ENCODE peak calls at places on chromosomes 6 and 20, in four cellular contexts. T is IMR-90, D is lung microvascular endothelial cell, Y is adipocyte. E is an unnamed sample.
A peak's percentile ranks its signal among the peaks of the same experiment; 100 is the strongest.

GRCh38 chr20:2822073-2822472 is 5.9 kb downstream of the TMEM239 start:
- DNase-seq in Y (no peak), T (peak; percentile 30), D (no peak), E (peak; percentile 30)

GRCh38 chr6:137764464-137764863 is 102.6 kb upstream of the TNFAIP3 start:
- DNase-seq in T (peak; percentile 83), D (peak; percentile 28), Y (peak; percentile 61), E (peak; percentile 77)

GRCh38 chr6:108948252-108948651 is 100.0 kb downstream of the ARMC2 start:
- DNase-seq in D (peak; percentile 10), T (no peak), Y (peak; percentile 36), E (peak; percentile 10)

GRCh38 chr20:41352666-41353065 is 12.0 kb downstream of the LPIN3 start:
- DNase-seq in Y (no peak), D (no peak), T (no peak), E (no peak)

GRCh38 chr6:13992417-13993055 is 67.8 kb downstream of the RNF182 start:
- DNase-seq in D (peak; percentile 28), Y (peak; percentile 41), T (peak; percentile 86), E (peak; percentile 87)

GRCh38 chr6:75368151-75368779 is 83.7 kb upstream of the TMEM30A start:
- DNase-seq in D (peak; percentile 40), Y (no peak), T (peak; percentile 22), E (no peak)

GRCh38 chr6:11172501-11173337 is 59.7 kb downstream of the NEDD9 start:
- DNase-seq in Y (peak; percentile 65), D (peak; percentile 62), T (peak; percentile 27), E (peak; percentile 50)

GRCh38 chr6:17877196-17877889 is 110.1 kb downstream of the KIF13A start:
- DNase-seq in D (no peak), Y (peak; percentile 82), T (peak; percentile 81), E (no peak)

GRCh38 chr6:36386495-36387439 is 702 bp downstream of the ETV7 start:
- DNase-seq in T (peak; percentile 67), D (peak; percentile 74), Y (peak; percentile 71), E (peak; percentile 72)

GRCh38 chr20:46408281-46408731 is 1.9 kb upstream of the ELMO2 start:
- DNase-seq in T (no peak), D (no peak), Y (no peak), E (no peak)

GRCh38 chr6:133432021-133432989 is 191.1 kb downstream of the EYA4 start:
- DNase-seq in D (no peak), Y (no peak), T (no peak), E (no peak)

GRCh38 chr6:17865243-17865642 is 122.2 kb downstream of the KIF13A start:
- DNase-seq in D (peak; percentile 35), Y (peak; percentile 29), T (peak; percentile 39), E (peak; percentile 45)

GRCh38 chr6:156396068-156396771 is 381.0 kb upstream of the ARID1B start:
- DNase-seq in T (no peak), D (no peak), Y (no peak), E (no peak)

GRCh38 chr6:8888468-8888867 is 453.1 kb upstream of the SLC35B3 start:
- DNase-seq in D (no peak), Y (peak; percentile 53), T (no peak), E (peak; percentile 31)

GRCh38 chr6:85795966-85796365 is 153.3 kb upstream of the SYNCRIP start:
- DNase-seq in D (no peak), Y (no peak), T (no peak), E (no peak)

GRCh38 chr6:128573036-128573435 is 52.6 kb upstream of the PTPRK start:
- DNase-seq in D (no peak), T (no peak), Y (no peak), E (no peak)

GRCh38 chr6:2396856-2397640 is 151.6 kb upstream of the GMDS start:
- DNase-seq in T (peak; percentile 85), D (no peak), Y (peak; percentile 73), E (peak; percentile 70)

GRCh38 chr20:53444386-53444785 is 149.3 kb downstream of the ZNF217 start:
- DNase-seq in T (no peak), Y (no peak), D (no peak), E (no peak)

GRCh38 chr6:85252552-85252951 is 197.3 kb upstream of the NT5E start:
- DNase-seq in Y (no peak), T (no peak), D (no peak), E (no peak)

GRCh38 chr6:112253842-112254816 is at the start of gene LAMA4:
- DNase-seq in D (peak; percentile 84), Y (peak; percentile 72), T (peak; percentile 69), E (peak; percentile 83)

GRCh38 chr6:45148711-45149341 is 179.3 kb upstream of the RUNX2 start:
- DNase-seq in Y (peak; percentile 73), T (peak; percentile 55), D (no peak), E (peak; percentile 75)

GRCh38 chr6:36387440-36388303 is at the start of gene ETV7:
- DNase-seq in Y (peak; percentile 67), T (peak; percentile 6), D (peak; percentile 24), E (peak; percentile 70)

E was measured in GM23248.